ENCODE peak calls at places on chromosomes 5 and 9, in seven cellular contexts. X is spleen; B is colonic mucosa; A is breast epithelium; R is effector memory CD4-positive, alpha-beta T cell; N is osteoblast; K is SJSA1. T is an unnamed sample.

GRCh38 chr9:105309531-105309931 is 65.1 kb downstream of the SLC44A1 start:
- DNase-seq in X (no peak), B (no peak), A (no peak), R (no peak), N (no peak), K (no peak), T (no peak)

GRCh38 chr5:141605523-141606277 is 13.1 kb downstream of the DIAPH1 start:
- DNase-seq in X (peak; percentile 80), B (peak; percentile 54), A (no peak), R (peak; percentile 73), N (peak; percentile 53), K (no peak), T (peak; percentile 78)

GRCh38 chr5:1633605-1634336 is 110.0 kb upstream of the LPCAT1 start:
- DNase-seq in X (peak; percentile 96), B (peak; percentile 88), A (peak; percentile 73), R (peak; percentile 55), N (peak; percentile 94), K (no peak), T (peak; percentile 86)

GRCh38 chr5:1723957-1724821 is 75.4 kb downstream of the MRPL36 start:
- DNase-seq in X (no peak), B (peak; percentile 4), A (no peak), R (no peak), N (peak; percentile 68), K (peak; percentile 34), T (no peak)

GRCh38 chr9:79706512-79706911 is 134.7 kb downstream of the TLE4 start:
- DNase-seq in X (no peak), B (no peak), A (no peak), R (no peak), N (no peak), K (no peak), T (no peak)

GRCh38 chr5:322281-322941 is 897 bp downstream of the AHRR start:
- DNase-seq in X (no peak), B (no peak), A (no peak), R (no peak), N (peak; percentile 90), K (no peak), T (no peak)

GRCh38 chr9:119588874-119589560 is 219.8 kb upstream of the BRINP1 start:
- DNase-seq in X (no peak), B (no peak), A (no peak), R (no peak), N (no peak), K (no peak), T (no peak)

GRCh38 chr5:150694638-150695037 is 6.2 kb downstream of the RBM22 start:
- DNase-seq in X (no peak), B (no peak), A (no peak), R (no peak), N (no peak), K (no peak), T (no peak)

GRCh38 chr9:84139296-84140100 is 158.9 kb downstream of the RMI1 start:
- DNase-seq in X (no peak), B (peak; percentile 89), A (no peak), R (no peak), N (peak; percentile 54), K (peak; percentile 65), T (no peak)

GRCh38 chr5:172264814-172265213 is 18.8 kb downstream of the UBTD2 start:
- DNase-seq in X (no peak), B (no peak), A (no peak), R (no peak), N (no peak), K (no peak), T (no peak)

GRCh38 chr5:96338624-96339023 is 94.4 kb downstream of the PCSK1 start:
- DNase-seq in X (no peak), B (peak; percentile 56), A (no peak), R (no peak), N (no peak), K (no peak), T (peak; percentile 26)

GRCh38 chr5:132473608-132474007 is 17.0 kb downstream of the IRF1 start:
- DNase-seq in X (peak; percentile 65), B (no peak), A (no peak), R (no peak), N (no peak), K (no peak), T (peak; percentile 1)

GRCh38 chr9:131255731-131256197 is 20.5 kb downstream of the FAM78A start:
- DNase-seq in X (peak; percentile 81), B (no peak), A (no peak), R (no peak), N (peak; percentile 73), K (no peak), T (no peak)

GRCh38 chr9:91036826-91037510 is 235.3 kb downstream of the SYK start:
- DNase-seq in X (peak; percentile 89), B (peak; percentile 85), A (peak; percentile 71), R (peak; percentile 21), N (peak; percentile 96), K (peak; percentile 93), T (peak; percentile 90)

GRCh38 chr9:99239341-99240055 is 17.4 kb downstream of the SEC61B start:
- DNase-seq in X (no peak), B (no peak), A (no peak), R (no peak), N (peak; percentile 85), K (no peak), T (no peak)

GRCh38 chr5:114438471-114438870 is 76.6 kb downstream of the KCNN2 start:
- DNase-seq in X (no peak), B (no peak), A (no peak), R (no peak), N (no peak), K (no peak), T (no peak)

GRCh38 chr5:112738180-112738560 is 485 bp downstream of the APC start:
- DNase-seq in X (no peak), B (no peak), A (no peak), R (no peak), N (no peak), K (no peak), T (no peak)

GRCh38 chr9:277595-278330 is 63.1 kb downstream of the DOCK8 start:
- DNase-seq in X (no peak), B (no peak), A (no peak), R (no peak), N (no peak), K (no peak), T (no peak)

GRCh38 chr9:5529683-5530221 is 19.4 kb downstream of the PDCD1LG2 start:
- DNase-seq in X (no peak), B (no peak), A (no peak), R (no peak), N (no peak), K (peak; percentile 39), T (no peak)

GRCh38 chr5:159781626-159782157 is 134.6 kb upstream of the ADRA1B start:
- DNase-seq in X (no peak), B (no peak), A (no peak), R (no peak), N (no peak), K (peak; percentile 21), T (no peak)

GRCh38 chr9:125593581-125593980 is 113.4 kb downstream of the MAPKAP1 start:
- DNase-seq in X (no peak), B (no peak), A (no peak), R (no peak), N (peak; percentile 48), K (no peak), T (no peak)

GRCh38 chr5:150255659-150256415 is 33.7 kb downstream of the CAMK2A start:
- DNase-seq in X (no peak), B (no peak), A (no peak), R (no peak), N (peak; percentile 14), K (no peak), T (no peak)

GRCh38 chr5:34040411-34040810 is 2.6 kb downstream of the C1QTNF3 start:
- DNase-seq in X (no peak), B (no peak), A (no peak), R (no peak), N (no peak), K (no peak), T (no peak)

GRCh38 chr9:88949961-88950340 is 41.3 kb upstream of the S1PR3 start:
- DNase-seq in X (no peak), B (no peak), A (no peak), R (no peak), N (no peak), K (no peak), T (no peak)

GRCh38 chr5:43854697-43855292 is 251.8 kb downstream of the NNT start:
- DNase-seq in X (no peak), B (no peak), A (no peak), R (no peak), N (peak; percentile 25), K (no peak), T (no peak)

GRCh38 chr5:127321465-127321864 is 30.9 kb downstream of the MEGF10 start:
- DNase-seq in X (no peak), B (no peak), A (no peak), R (no peak), N (no peak), K (no peak), T (no peak)

GRCh38 chr9:116084497-116084896 is 69.1 kb upstream of the PAPPA start:
- DNase-seq in X (no peak), B (no peak), A (no peak), R (no peak), N (no peak), K (no peak), T (no peak)

GRCh38 chr5:56523779-56524178 is 290.6 kb upstream of the ANKRD55 start:
- DNase-seq in X (no peak), B (no peak), A (no peak), R (no peak), N (no peak), K (no peak), T (peak; percentile 66)
- H3K27ac ChIP-seq in X (peak overlapping the region; percentile 27), B (no peak overlapping the region), A (no peak overlapping the region), R (no peak overlapping the region), N (no peak overlapping the region), K (no peak overlapping the region), T (peak overlapping the region; percentile 27)

GRCh38 chr5:167295686-167296015 is 995.8 kb upstream of the WWC1 start:
- DNase-seq in X (no peak), B (no peak), A (no peak), R (no peak), N (no peak), K (no peak), T (no peak)
- H3K9me3 ChIP-seq in X (no peaks in the 10 kb centered on the region), B (no peaks in the 10 kb centered on the region), A (no peaks in the 10 kb centered on the region), R (no peaks in the 10 kb centered on the region), N (no peaks in the 10 kb centered on the region), K (no peaks in the 10 kb centered on the region), T (no peaks in the 10 kb centered on the region)

DNA sequence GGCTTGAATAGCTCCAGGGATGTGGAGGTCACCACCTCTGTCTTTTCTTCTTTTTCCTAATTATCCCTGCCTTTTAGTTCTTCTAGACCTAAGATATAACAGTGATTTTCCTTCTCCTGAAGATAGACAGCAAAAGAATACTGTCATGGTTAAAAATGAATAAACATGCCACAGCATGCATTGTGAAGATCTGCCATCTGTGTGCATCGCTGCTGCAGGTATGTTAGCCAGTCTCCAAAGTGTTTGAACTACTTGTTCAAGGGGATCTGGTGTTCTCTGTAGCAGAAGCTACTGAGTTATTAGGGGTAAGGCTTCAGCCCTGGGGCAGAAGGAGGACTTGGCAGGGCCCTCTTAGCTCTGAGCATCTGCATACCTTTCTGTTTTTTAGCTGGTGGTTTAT is 25.0 kb downstream of the GALNT10 start:
- DNase-seq in X (no peak), B (no peak), A (no peak), R (no peak), N (no peak), K (no peak), T (no peak)
- H3K27ac ChIP-seq in X (no peak overlapping the region), B (no peak overlapping the region), A (peak overlapping the region; percentile 75), R (no peak overlapping the region), N (no peak overlapping the region), K (no peak overlapping the region), T (no peak overlapping the region)

DNA sequence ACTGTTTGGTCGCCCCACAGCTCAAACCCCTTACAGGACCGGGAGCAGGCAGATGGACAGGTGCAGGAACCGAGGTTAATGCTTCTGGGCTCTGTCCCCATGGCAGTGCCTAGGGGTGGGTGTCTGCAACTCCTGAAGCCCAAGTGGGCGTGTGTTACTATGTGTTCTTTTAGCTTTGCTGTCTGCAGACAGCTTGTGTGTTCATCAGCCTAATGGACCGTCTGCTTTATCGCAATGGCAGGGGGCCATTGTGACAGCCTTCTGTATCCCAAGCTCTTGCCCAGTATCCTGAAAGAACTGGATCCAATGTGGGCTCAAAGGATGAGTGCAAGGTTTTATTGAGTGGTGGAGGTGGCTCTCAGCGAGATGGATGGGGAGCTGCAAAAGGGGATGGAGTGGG is 266.7 kb downstream of the CSNK1G3 start:
- DNase-seq in X (no peak), B (no peak), A (no peak), R (no peak), N (no peak), K (no peak), T (no peak)
- H3K9me3 ChIP-seq in X (no peaks in the 10 kb centered on the region), B (no peaks in the 10 kb centered on the region), A (no peaks in the 10 kb centered on the region), R (no peaks in the 10 kb centered on the region), N (no peaks in the 10 kb centered on the region), K (no peaks in the 10 kb centered on the region), T (no peaks in the 10 kb centered on the region)

T was measured in ascending aorta.